ENCODE peak calls at places on chromosomes 16 and 17, in four cellular contexts. One of them, this sample, is unnamed.

GRCh38 chr16:83615553-83615952 is 192.2 kb upstream of the HSBP1 start:
- DNase-seq in mesendoderm: no peak
- DNase-seq in cardiac fibroblast: no peak
- DNase-seq in choroid plexus epithelial cell: peak; percentile 10
- DNase-seq in this sample: no peak

GRCh38 chr16:68420366-68420765 is 27.9 kb downstream of the SMPD3 start:
- DNase-seq in mesendoderm: peak; percentile 70
- DNase-seq in cardiac fibroblast: no peak
- DNase-seq in choroid plexus epithelial cell: no peak
- DNase-seq in this sample: no peak

GRCh38 chr17:7177210-7177953 is 1.8 kb downstream of the ASGR1 start:
- DNase-seq in mesendoderm: peak; percentile 85
- DNase-seq in cardiac fibroblast: peak; percentile 69
- DNase-seq in choroid plexus epithelial cell: peak; percentile 70
- DNase-seq in this sample: peak; percentile 50

GRCh38 chr17:72466199-72466598 is 345.4 kb downstream of the SOX9 start:
- DNase-seq in mesendoderm: no peak
- DNase-seq in cardiac fibroblast: peak; percentile 43
- DNase-seq in choroid plexus epithelial cell: peak; percentile 69
- DNase-seq in this sample: no peak

GRCh38 chr17:77375526-77375916 is 234.8 kb downstream of the SEC14L1 start:
- DNase-seq in mesendoderm: no peak
- DNase-seq in cardiac fibroblast: no peak
- DNase-seq in choroid plexus epithelial cell: no peak
- DNase-seq in this sample: no peak

GRCh38 chr17:15488557-15488956 is 21.1 kb upstream of the CDRT4 start:
- DNase-seq in mesendoderm: no peak
- DNase-seq in cardiac fibroblast: no peak
- DNase-seq in choroid plexus epithelial cell: no peak
- DNase-seq in this sample: no peak

GRCh38 chr16:82755570-82756282 is 129.0 kb downstream of the CDH13 start:
- DNase-seq in mesendoderm: peak; percentile 32
- DNase-seq in cardiac fibroblast: peak; percentile 21
- DNase-seq in choroid plexus epithelial cell: peak; percentile 50
- DNase-seq in this sample: no peak

GRCh38 chr17:19019041-19019941 is 14.7 kb upstream of the FAM83G start:
- DNase-seq in mesendoderm: no peak
- DNase-seq in cardiac fibroblast: no peak
- DNase-seq in choroid plexus epithelial cell: no peak
- DNase-seq in this sample: no peak

GRCh38 chr17:57104461-57105175 is 19.6 kb downstream of the AKAP1 start:
- DNase-seq in mesendoderm: no peak
- DNase-seq in cardiac fibroblast: no peak
- DNase-seq in choroid plexus epithelial cell: no peak
- DNase-seq in this sample: no peak

GRCh38 chr16:66298571-66299120 is 67.8 kb upstream of the CDH5 start:
- DNase-seq in mesendoderm: no peak
- DNase-seq in cardiac fibroblast: no peak
- DNase-seq in choroid plexus epithelial cell: no peak
- DNase-seq in this sample: no peak

GRCh38 chr16:12440233-12440530 is 363.5 kb downstream of the CPPED1 start:
- DNase-seq in mesendoderm: no peak
- DNase-seq in cardiac fibroblast: peak; percentile 35
- DNase-seq in choroid plexus epithelial cell: peak; percentile 5
- DNase-seq in this sample: no peak

GRCh38 chr17:40281663-40282062 is 6.0 kb upstream of the CDC6 start:
- DNase-seq in mesendoderm: peak; percentile 91
- DNase-seq in cardiac fibroblast: no peak
- DNase-seq in choroid plexus epithelial cell: peak; percentile 7
- DNase-seq in this sample: no peak

GRCh38 chr17:11935734-11936406 is 61.4 kb downstream of the ZNF18 start:
- DNase-seq in mesendoderm: peak; percentile 75
- DNase-seq in cardiac fibroblast: peak; percentile 65
- DNase-seq in choroid plexus epithelial cell: peak; percentile 28
- DNase-seq in this sample: peak; percentile 44

GRCh38 chr17:65362826-65363225 is 198.6 kb downstream of the AXIN2 start:
- DNase-seq in mesendoderm: no peak
- DNase-seq in cardiac fibroblast: no peak
- DNase-seq in choroid plexus epithelial cell: no peak
- DNase-seq in this sample: no peak

GRCh38 chr16:78809535-78809934 is 710.1 kb downstream of the WWOX start:
- DNase-seq in mesendoderm: peak; percentile 74
- DNase-seq in cardiac fibroblast: no peak
- DNase-seq in choroid plexus epithelial cell: no peak
- DNase-seq in this sample: no peak

GRCh38 chr17:16267174-16267573 is 50.2 kb downstream of the PIGL start:
- DNase-seq in mesendoderm: no peak
- DNase-seq in cardiac fibroblast: no peak
- DNase-seq in choroid plexus epithelial cell: no peak
- DNase-seq in this sample: no peak

GRCh38 chr16:24309222-24309905 is 53.2 kb downstream of the CACNG3 start:
- DNase-seq in mesendoderm: no peak
- DNase-seq in cardiac fibroblast: peak; percentile 15
- DNase-seq in choroid plexus epithelial cell: peak; percentile 10
- DNase-seq in this sample: peak; percentile 4

GRCh38 chr16:29816694-29817441 is 916 bp downstream of the PAGR1 start:
- DNase-seq in mesendoderm: peak; percentile 80
- DNase-seq in cardiac fibroblast: peak; percentile 67
- DNase-seq in choroid plexus epithelial cell: peak; percentile 64
- DNase-seq in this sample: peak; percentile 55

GRCh38 chr17:74442670-74443515 is 11.0 kb downstream of the GPRC5C start:
- DNase-seq in mesendoderm: no peak
- DNase-seq in cardiac fibroblast: peak; percentile 86
- DNase-seq in choroid plexus epithelial cell: peak; percentile 16
- DNase-seq in this sample: no peak

GRCh38 chr16:21950782-21951521 is 2.2 kb upstream of the UQCRC2 start:
- DNase-seq in mesendoderm: peak; percentile 26
- DNase-seq in cardiac fibroblast: peak; percentile 54
- DNase-seq in choroid plexus epithelial cell: peak; percentile 59
- DNase-seq in this sample: peak; percentile 45

GRCh38 chr17:44979426-44980273 is 11.5 kb upstream of the C1QL1 start:
- DNase-seq in mesendoderm: no peak
- DNase-seq in cardiac fibroblast: no peak
- DNase-seq in choroid plexus epithelial cell: peak; percentile 23
- DNase-seq in this sample: no peak

GRCh38 chr16:88651276-88651988 is 579 bp upstream of the CYBA start:
- DNase-seq in mesendoderm: peak; percentile 74
- DNase-seq in cardiac fibroblast: no peak
- DNase-seq in choroid plexus epithelial cell: peak; percentile 45
- DNase-seq in this sample: no peak

GRCh38 chr16:67236551-67237395 is 9.8 kb downstream of the TMEM208 start:
- DNase-seq in mesendoderm: peak; percentile 89
- DNase-seq in cardiac fibroblast: peak; percentile 50
- DNase-seq in choroid plexus epithelial cell: peak; percentile 60
- DNase-seq in this sample: peak; percentile 81

GRCh38 chr16:83475108-83475507 is 332.7 kb upstream of the HSBP1 start:
- DNase-seq in mesendoderm: no peak
- DNase-seq in cardiac fibroblast: no peak
- DNase-seq in choroid plexus epithelial cell: peak; percentile 9
- DNase-seq in this sample: no peak

GRCh38 chr16:536746-537145 is 9.2 kb downstream of the CAPN15 start:
- DNase-seq in mesendoderm: no peak
- DNase-seq in cardiac fibroblast: no peak
- DNase-seq in choroid plexus epithelial cell: no peak
- DNase-seq in this sample: no peak

GRCh38 chr17:75743625-75744206 is 21.3 kb downstream of the GALK1 start:
- DNase-seq in mesendoderm: no peak
- DNase-seq in cardiac fibroblast: no peak
- DNase-seq in choroid plexus epithelial cell: no peak
- DNase-seq in this sample: no peak

GRCh38 chr16:2700786-2701185 is 18.5 kb downstream of the KCTD5 start:
- DNase-seq in mesendoderm: no peak
- DNase-seq in cardiac fibroblast: no peak
- DNase-seq in choroid plexus epithelial cell: no peak
- DNase-seq in this sample: no peak

GRCh38 chr17:1298616-1299015 is 19.2 kb downstream of the TRARG1 start:
- DNase-seq in mesendoderm: peak; percentile 38
- DNase-seq in cardiac fibroblast: no peak
- DNase-seq in choroid plexus epithelial cell: peak; percentile 6
- DNase-seq in this sample: no peak

GRCh38 chr16:12027091-12027490 is 50.6 kb downstream of the SNX29 start:
- DNase-seq in mesendoderm: peak; percentile 24
- DNase-seq in cardiac fibroblast: no peak
- DNase-seq in choroid plexus epithelial cell: no peak
- DNase-seq in this sample: no peak

GRCh38 chr16:49019826-49020401 is 261.7 kb downstream of the CBLN1 start:
- DNase-seq in mesendoderm: no peak
- DNase-seq in cardiac fibroblast: no peak
- DNase-seq in choroid plexus epithelial cell: no peak
- DNase-seq in this sample: no peak

GRCh38 chr16:4232541-4233386 is 9.1 kb downstream of the SRL start:
- DNase-seq in mesendoderm: no peak
- DNase-seq in cardiac fibroblast: no peak
- DNase-seq in choroid plexus epithelial cell: no peak
- DNase-seq in this sample: no peak

GRCh38 chr16:56610609-56611111 is 2.3 kb downstream of the MT2A start:
- DNase-seq in mesendoderm: no peak
- DNase-seq in cardiac fibroblast: peak; percentile 67
- DNase-seq in choroid plexus epithelial cell: peak; percentile 63
- DNase-seq in this sample: peak; percentile 37

GRCh38 chr17:8126306-8127066 is 2.6 kb upstream of the HES7 start:
- DNase-seq in mesendoderm: peak; percentile 45
- DNase-seq in cardiac fibroblast: peak; percentile 37
- DNase-seq in choroid plexus epithelial cell: peak; percentile 62
- DNase-seq in this sample: no peak

GRCh38 chr17:16259926-16260325 is 42.9 kb downstream of the PIGL start:
- DNase-seq in mesendoderm: no peak
- DNase-seq in cardiac fibroblast: no peak
- DNase-seq in choroid plexus epithelial cell: no peak
- DNase-seq in this sample: no peak

GRCh38 chr17:48725005-48725293 is 2.0 kb downstream of the PRAC2 start:
- DNase-seq in mesendoderm: no peak
- DNase-seq in cardiac fibroblast: no peak
- DNase-seq in choroid plexus epithelial cell: no peak
- DNase-seq in this sample: no peak

GRCh38 chr17:71460943-71461342 is 659.9 kb upstream of the SOX9 start:
- DNase-seq in mesendoderm: peak; percentile 30
- DNase-seq in cardiac fibroblast: peak; percentile 49
- DNase-seq in choroid plexus epithelial cell: peak; percentile 71
- DNase-seq in this sample: no peak

GRCh38 chr16:81868057-81868748 is 89.1 kb downstream of the PLCG2 start:
- DNase-seq in mesendoderm: no peak
- DNase-seq in cardiac fibroblast: no peak
- DNase-seq in choroid plexus epithelial cell: no peak
- DNase-seq in this sample: no peak

GRCh38 chr16:81164958-81165357 is 68.8 kb upstream of the GCSH start:
- DNase-seq in mesendoderm: no peak
- DNase-seq in cardiac fibroblast: no peak
- DNase-seq in choroid plexus epithelial cell: no peak
- DNase-seq in this sample: no peak

GRCh38 chr16:54462766-54463165 is 176.2 kb upstream of the IRX3 start:
- DNase-seq in mesendoderm: no peak
- DNase-seq in cardiac fibroblast: no peak
- DNase-seq in choroid plexus epithelial cell: no peak
- DNase-seq in this sample: no peak

GRCh38 chr16:56667581-56668571 is at the start of gene MT1G:
- DNase-seq in mesendoderm: no peak
- DNase-seq in cardiac fibroblast: peak; percentile 34
- DNase-seq in choroid plexus epithelial cell: peak; percentile 50
- DNase-seq in this sample: no peak

GRCh38 chr17:61528171-61528570 is 62.8 kb downstream of the NACA2 start:
- DNase-seq in mesendoderm: no peak
- DNase-seq in cardiac fibroblast: no peak
- DNase-seq in choroid plexus epithelial cell: no peak
- DNase-seq in this sample: no peak
- H3K4me3 ChIP-seq in mesendoderm: no peak overlapping the region
- H3K4me3 ChIP-seq in cardiac fibroblast: no peak overlapping the region
- H3K4me3 ChIP-seq in choroid plexus epithelial cell: no peak overlapping the region
- H3K4me3 ChIP-seq in this sample: no peak overlapping the region

DNA sequence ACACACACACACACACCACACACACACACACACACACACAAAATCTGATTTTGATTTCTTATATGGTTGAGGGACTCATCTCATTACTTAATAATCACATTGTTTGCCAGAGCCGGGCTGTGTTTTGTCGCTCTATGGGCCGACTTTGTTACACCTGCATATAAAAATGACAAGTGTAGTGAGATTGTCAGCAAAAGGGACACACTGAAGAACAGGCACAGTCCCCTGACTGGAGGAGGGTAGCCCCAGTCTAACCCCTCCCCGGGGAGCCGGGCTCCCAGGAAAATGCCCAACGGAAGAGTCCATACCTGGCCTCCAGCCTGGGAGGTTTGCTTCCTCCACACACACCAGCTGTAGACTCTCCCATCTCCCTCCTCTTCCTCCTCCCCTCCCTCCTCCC is 221.7 kb downstream of the ENGASE start:
- DNase-seq in mesendoderm: no peak
- DNase-seq in cardiac fibroblast: no peak
- DNase-seq in choroid plexus epithelial cell: no peak
- DNase-seq in this sample: no peak
- H3K4me3 ChIP-seq in mesendoderm: no peak overlapping the region
- H3K4me3 ChIP-seq in cardiac fibroblast: no peak overlapping the region
- H3K4me3 ChIP-seq in choroid plexus epithelial cell: no peak overlapping the region
- H3K4me3 ChIP-seq in this sample: no peak overlapping the region

DNA sequence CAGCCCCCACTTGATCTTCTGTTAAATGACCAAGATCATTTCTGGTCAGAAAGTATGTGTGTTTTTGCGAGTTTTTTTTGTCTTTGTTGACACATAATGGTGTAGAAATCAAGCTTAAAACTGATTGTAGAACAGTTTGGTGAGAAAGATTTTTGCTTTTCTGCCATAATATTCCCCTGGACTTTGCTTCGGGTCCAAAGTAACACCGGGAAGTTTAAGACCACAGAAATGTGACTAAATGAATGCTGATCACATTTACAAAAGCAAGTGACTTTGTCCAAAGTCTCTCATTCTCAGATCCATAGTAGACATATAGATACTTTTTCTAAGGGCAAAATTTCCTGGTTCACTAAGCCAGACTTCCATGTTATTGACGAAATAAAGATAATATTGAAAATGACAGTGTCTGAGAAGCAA is 2.6 kb downstream of the FAM20A start:
- DNase-seq in mesendoderm: no peak
- DNase-seq in cardiac fibroblast: no peak
- DNase-seq in choroid plexus epithelial cell: no peak
- DNase-seq in this sample: no peak
- H3K4me3 ChIP-seq in mesendoderm: peak overlapping the region; percentile 8
- H3K4me3 ChIP-seq in cardiac fibroblast: no peak overlapping the region
- H3K4me3 ChIP-seq in choroid plexus epithelial cell: no peak overlapping the region
- H3K4me3 ChIP-seq in this sample: no peak overlapping the region

GRCh38 chr16:87487361-87487924 is 5.4 kb downstream of the ZCCHC14 start:
- DNase-seq in mesendoderm: peak; percentile 90
- DNase-seq in cardiac fibroblast: peak; percentile 31
- DNase-seq in choroid plexus epithelial cell: no peak
- DNase-seq in this sample: no peak
- H3K4me3 ChIP-seq in mesendoderm: peak overlapping the region; percentile 25
- H3K4me3 ChIP-seq in cardiac fibroblast: no peak overlapping the region
- H3K4me3 ChIP-seq in choroid plexus epithelial cell: no peak overlapping the region
- H3K4me3 ChIP-seq in this sample: no peak overlapping the region